ENCODE peak calls at places on chromosomes 13 and 19, in five cellular contexts. F, I, Z, R and V are unnamed samples.

GRCh38 chr13:113325779-113326178 is 28.7 kb downstream of the LAMP1 start:
- DNase-seq in Z (no peak), I (no peak), R (no peak), F (no peak), V (no peak)

GRCh38 chr13:93007928-93008327 is 218.7 kb upstream of the GPC6 start:
- DNase-seq in I (no peak), Z (no peak), F (no peak), R (no peak), V (no peak)

GRCh38 chr13:34164585-34164984 is 346.6 kb downstream of the RFC3 start:
- DNase-seq in I (no peak), F (no peak), Z (no peak), R (no peak), V (no peak)

GRCh38 chr19:3375221-3376088 is 9.1 kb downstream of the NFIC start:
- DNase-seq in F (no peak), Z (peak), I (peak), R (no peak), V (no peak)

GRCh38 chr13:66574606-66575005 is 655.5 kb downstream of the PCDH9 start:
- DNase-seq in R (no peak), I (no peak), F (no peak), Z (no peak), V (no peak)

GRCh38 chr13:110944121-110944967 is 29.5 kb upstream of the ANKRD10 start:
- DNase-seq in F (no peak), R (peak), I (peak), Z (peak), V (peak)

GRCh38 chr13:110509478-110509926 is 52.0 kb downstream of the RAB20 start:
- DNase-seq in I (peak), F (no peak), Z (peak), R (peak), V (no peak)

GRCh38 chr19:42400404-42400803 is 10.3 kb upstream of the CNFN start:
- DNase-seq in Z (no peak), I (no peak), F (no peak), R (no peak), V (no peak)

GRCh38 chr13:64423467-64423866 is 2806.7 kb downstream of the PCDH9 start:
- DNase-seq in I (no peak), Z (no peak), F (no peak), R (no peak), V (no peak)

GRCh38 chr13:64429691-64430090 is 2800.4 kb downstream of the PCDH9 start:
- DNase-seq in Z (no peak), R (no peak), I (no peak), F (no peak), V (no peak)

GRCh38 chr13:64428196-64428595 is 2801.9 kb downstream of the PCDH9 start:
- DNase-seq in I (no peak), Z (no peak), R (no peak), F (no peak), V (no peak)
- TF ChIP-seq JUND in I (no peak), Z (no peak), R (no peak), F (no peak), V (no peak)

GRCh38 chr13:31476266-31476665 is 263.1 kb upstream of the RXFP2 start:
- DNase-seq in F (no peak), Z (no peak), R (no peak), I (peak), V (no peak)
- TF ChIP-seq JUND in F (no peak), Z (no peak), R (no peak), I (no peak), V (no peak)

DNA sequence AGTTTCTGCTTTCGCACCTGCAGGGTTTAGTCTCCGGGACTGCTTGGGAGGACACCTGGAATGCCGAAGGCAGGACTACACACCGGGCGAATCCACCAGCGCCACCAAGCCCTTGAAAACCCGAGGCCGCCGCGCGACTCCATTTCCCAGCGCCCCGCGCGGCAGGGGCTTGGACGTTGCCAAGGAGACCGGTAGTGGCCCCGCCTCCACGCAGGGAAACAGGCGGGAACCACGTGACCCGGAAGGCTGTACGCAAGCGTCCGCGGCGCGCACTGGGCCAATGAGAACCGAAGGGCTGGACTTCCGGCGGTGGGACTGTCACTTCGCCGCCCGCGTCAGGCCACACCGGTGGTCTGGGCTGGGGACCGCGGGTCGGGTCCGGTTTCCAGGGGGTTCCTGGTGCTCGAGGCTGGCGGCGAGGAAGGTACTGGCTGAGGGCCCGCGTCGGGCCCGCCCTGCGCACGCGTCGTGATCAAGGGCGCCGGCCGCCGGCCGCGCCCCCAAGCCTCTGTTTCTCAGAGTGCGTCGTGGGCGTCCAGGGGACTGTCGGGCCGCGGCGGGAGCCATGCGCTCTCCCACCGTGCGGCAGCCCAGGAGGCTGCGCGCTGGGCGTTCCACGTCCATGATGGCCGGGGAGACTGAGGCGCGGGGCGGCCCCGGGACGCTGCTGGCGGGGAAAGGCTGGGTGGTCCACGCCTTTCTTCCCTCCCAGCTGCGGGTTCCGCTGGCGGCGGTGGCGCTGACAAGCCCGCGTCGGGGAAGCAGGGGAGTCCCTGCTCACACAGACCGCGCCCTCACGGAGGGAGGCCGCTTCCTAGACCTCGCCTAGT is at the start of gene ZNF324:
- DNase-seq in R (peak), I (peak), Z (peak), F (peak), V (peak)
- TF ChIP-seq JUND in R (no peak), I (no peak), Z (no peak), F (no peak), V (no peak)

DNA sequence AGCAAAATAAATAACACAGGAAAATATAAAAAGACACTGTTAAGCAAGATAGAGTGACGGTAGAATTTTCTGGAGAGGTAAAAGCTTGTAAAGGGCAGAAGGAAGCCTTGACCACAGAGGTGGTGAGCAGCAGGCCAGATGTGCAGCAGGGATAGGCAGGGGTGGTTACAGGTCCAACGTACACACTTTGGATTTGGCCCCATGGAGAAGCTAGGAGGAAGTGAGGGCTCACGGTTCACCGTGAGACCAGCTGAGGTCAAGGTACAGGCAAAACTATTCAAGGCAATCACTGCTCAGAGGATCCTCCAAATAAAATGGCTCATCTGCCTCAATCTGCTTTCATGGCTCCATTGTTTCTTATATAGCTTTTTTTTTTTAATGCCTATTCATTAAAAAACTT is 242.8 kb downstream of the B3GLCT start:
- DNase-seq in F (no peak), I (no peak), Z (no peak), R (no peak), V (no peak)
- TF ChIP-seq JUND in F (no peak), I (no peak), Z (no peak), R (no peak), V (no peak)